ENCODE peak calls at places on chromosomes 1 and 21, in seven cellular contexts. M, X, I, O, Z, E and F are unnamed samples.
A peak's percentile ranks its signal among the peaks of the same experiment; 100 is the strongest.

GRCh38 chr1:172497230-172497629 is 35.7 kb upstream of the SUCO start:
- DNase-seq in M (peak; percentile 47), X (peak; percentile 61), I (peak; percentile 3), O (peak; percentile 39), Z (no peak), E (no peak), F (peak; percentile 4)

GRCh38 chr1:109787845-109788605 is 24.3 kb upstream of the EPS8L3 start:
- DNase-seq in M (no peak), X (no peak), I (no peak), O (no peak), Z (no peak), E (peak; percentile 79), F (no peak)

GRCh38 chr1:59375321-59376220 is 78.7 kb downstream of the FGGY start:
- DNase-seq in M (peak; percentile 90), X (peak; percentile 99), I (no peak), O (peak; percentile 99), Z (no peak), E (no peak), F (peak; percentile 98)

GRCh38 chr1:161215079-161215478 is at the start of gene FCER1G:
- DNase-seq in M (no peak), X (no peak), I (no peak), O (no peak), Z (no peak), E (peak; percentile 91), F (no peak)

GRCh38 chr21:25005388-25005787 is 601.9 kb downstream of the MRPL39 start:
- DNase-seq in M (no peak), X (peak; percentile 9), I (no peak), O (peak; percentile 20), Z (no peak), E (no peak), F (no peak)

GRCh38 chr21:45639206-45640000 is 4.1 kb upstream of the PCBP3 start:
- DNase-seq in M (no peak), X (no peak), I (no peak), O (no peak), Z (no peak), E (no peak), F (peak; percentile 3)

GRCh38 chr1:197307551-197307950 is 39.5 kb downstream of the CRB1 start:
- DNase-seq in M (no peak), X (no peak), I (no peak), O (no peak), Z (no peak), E (no peak), F (no peak)

GRCh38 chr1:52420713-52421112 is 16.3 kb downstream of the PRPF38A start:
- DNase-seq in M (no peak), X (no peak), I (no peak), O (no peak), Z (no peak), E (no peak), F (no peak)

GRCh38 chr1:152735648-152736047 is 22.2 kb upstream of the KPRP start:
- DNase-seq in M (no peak), X (no peak), I (no peak), O (no peak), Z (no peak), E (no peak), F (no peak)

GRCh38 chr1:71087060-71087459 is 6.2 kb upstream of the ZRANB2 start:
- DNase-seq in M (no peak), X (peak; percentile 4), I (no peak), O (no peak), Z (no peak), E (no peak), F (no peak)

GRCh38 chr1:18890704-18891103 is 11.7 kb downstream of the ALDH4A1 start:
- DNase-seq in M (peak; percentile 65), X (no peak), I (no peak), O (peak; percentile 49), Z (no peak), E (no peak), F (peak; percentile 57)

GRCh38 chr1:226223786-226224244 is 351 bp downstream of the MIXL1 start:
- DNase-seq in M (no peak), X (no peak), I (no peak), O (peak; percentile 14), Z (no peak), E (peak; percentile 80), F (peak; percentile 7)

GRCh38 chr1:153616144-153616884 is at the start of gene S100A14:
- DNase-seq in M (no peak), X (peak; percentile 86), I (no peak), O (no peak), Z (no peak), E (peak; percentile 70), F (no peak)

GRCh38 chr1:71656902-71657301 is 576.1 kb upstream of the ZRANB2 start:
- DNase-seq in M (peak; percentile 67), X (no peak), I (no peak), O (no peak), Z (no peak), E (no peak), F (peak; percentile 43)

GRCh38 chr1:2587860-2588571 is 1.4 kb downstream of the PRXL2B start:
- DNase-seq in M (no peak), X (no peak), I (no peak), O (no peak), Z (no peak), E (peak; percentile 88), F (no peak)

GRCh38 chr1:186301448-186301847 is 73.6 kb downstream of the TPR start:
- DNase-seq in M (no peak), X (no peak), I (no peak), O (no peak), Z (no peak), E (no peak), F (no peak)

GRCh38 chr1:170664283-170664827 is 424 bp downstream of the PRRX1 start:
- DNase-seq in M (no peak), X (no peak), I (peak; percentile 38), O (no peak), Z (no peak), E (peak; percentile 67), F (peak; percentile 48)

GRCh38 chr1:170665625-170666024 is 1.7 kb downstream of the PRRX1 start:
- DNase-seq in M (peak; percentile 64), X (no peak), I (no peak), O (no peak), Z (no peak), E (no peak), F (peak; percentile 49)

GRCh38 chr1:170666661-170667060 is 2.7 kb downstream of the PRRX1 start:
- DNase-seq in M (no peak), X (no peak), I (no peak), O (no peak), Z (no peak), E (no peak), F (peak; percentile 44)

GRCh38 chr1:170663441-170664282 is at the start of gene PRRX1:
- DNase-seq in M (peak; percentile 76), X (no peak), I (no peak), O (no peak), Z (no peak), E (no peak), F (peak; percentile 61)

GRCh38 chr1:170664828-170665617 is 1.1 kb downstream of the PRRX1 start:
- DNase-seq in M (peak; percentile 59), X (no peak), I (no peak), O (no peak), Z (no peak), E (no peak), F (peak; percentile 65)
- H3K4me3 ChIP-seq in M (peak overlapping the region; percentile 96), X (peak overlapping the region; percentile 25), I (peak overlapping the region; percentile 47), O (peak overlapping the region; percentile 60), Z (peak overlapping the region; percentile 54), E (no peak overlapping the region), F (peak overlapping the region; percentile 89)

GRCh38 chr1:215789981-215790380 is 222.9 kb downstream of the KCTD3 start:
- DNase-seq in M (no peak), X (no peak), I (no peak), O (no peak), Z (no peak), E (no peak), F (no peak)

GRCh38 chr1:215794151-215794550 is 227.0 kb downstream of the KCTD3 start:
- DNase-seq in M (no peak), X (no peak), I (no peak), O (no peak), Z (no peak), E (no peak), F (no peak)

GRCh38 chr1:215797859-215798258 is 230.8 kb downstream of the KCTD3 start:
- DNase-seq in M (peak; percentile 18), X (no peak), I (no peak), O (no peak), Z (no peak), E (no peak), F (no peak)

DNA sequence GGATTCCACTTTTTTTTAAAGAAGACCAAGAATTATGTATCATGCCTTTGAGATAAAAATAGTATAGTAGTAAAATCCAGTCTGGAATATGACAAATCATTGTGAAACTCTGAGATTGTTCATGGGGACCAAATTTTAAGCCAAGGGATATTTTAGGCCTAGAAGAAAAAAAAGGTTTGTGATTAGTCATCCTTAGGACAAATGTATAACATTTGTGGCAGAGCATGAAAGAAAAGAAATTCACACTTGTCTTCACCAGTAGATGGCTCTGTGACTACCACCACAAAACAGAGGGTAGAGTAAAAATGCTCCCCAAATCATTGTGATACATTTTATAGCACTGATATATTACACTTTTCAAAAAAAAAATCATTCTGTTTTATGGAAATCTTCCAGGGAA is 226.1 kb downstream of the KCTD3 start:
- DNase-seq in M (peak; percentile 95), X (peak; percentile 59), I (peak; percentile 2), O (peak; percentile 44), Z (no peak), E (no peak), F (peak; percentile 51)
- TF ChIP-seq CTCF in M (peak; percentile 55), X (peak; percentile 16), I (peak; percentile 24), O (peak; percentile 46), Z (peak; percentile 30), E (no peak), F (peak; percentile 46)

DNA sequence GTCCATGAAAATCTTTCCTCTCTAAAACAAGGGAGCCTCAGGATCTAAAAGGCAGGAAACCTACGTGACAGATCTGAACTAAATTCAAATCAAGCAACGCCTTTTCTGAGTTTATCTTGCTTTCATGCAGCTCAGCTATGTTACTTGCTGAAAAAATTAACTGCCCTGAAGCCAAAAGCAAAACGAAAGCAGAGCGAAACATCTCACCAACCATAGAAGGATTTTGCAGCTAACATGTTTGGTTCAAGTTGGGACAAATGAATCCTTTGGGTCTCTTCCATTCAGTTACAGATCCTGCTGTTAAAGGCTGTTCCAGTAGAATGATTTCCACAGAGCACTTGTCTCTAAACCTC is 488 bp downstream of the SLC2A5 start:
- DNase-seq in M (peak; percentile 70), X (peak; percentile 45), I (no peak), O (no peak), Z (no peak), E (no peak), F (peak; percentile 16)
- H3K4me3 ChIP-seq in M (peak overlapping the region; percentile 23), X (no peak overlapping the region), I (no peak overlapping the region), O (no peak overlapping the region), Z (no peak overlapping the region), E (peak overlapping the region; percentile 13), F (no peak overlapping the region)

GRCh38 chr1:14570514-14570913 is 28.0 kb upstream of the KAZN start:
- DNase-seq in M (peak; percentile 5), X (peak; percentile 2), I (no peak), O (no peak), Z (no peak), E (no peak), F (no peak)

GRCh38 chr1:14568716-14569115 is 29.8 kb upstream of the KAZN start:
- DNase-seq in M (no peak), X (no peak), I (no peak), O (no peak), Z (no peak), E (no peak), F (no peak)

GRCh38 chr1:14576155-14576554 is 22.3 kb upstream of the KAZN start:
- DNase-seq in M (no peak), X (no peak), I (no peak), O (no peak), Z (no peak), E (no peak), F (no peak)

GRCh38 chr1:14572861-14573260 is 25.6 kb upstream of the KAZN start:
- DNase-seq in M (no peak), X (no peak), I (no peak), O (no peak), Z (no peak), E (no peak), F (no peak)

GRCh38 chr1:14571810-14572767 is 26.4 kb upstream of the KAZN start:
- DNase-seq in M (peak; percentile 4), X (no peak), I (no peak), O (peak; percentile 3), Z (no peak), E (no peak), F (no peak)
- TF ChIP-seq CTCF in M (peak; percentile 29), X (no peak), I (no peak), O (peak; percentile 32), Z (no peak), E (no peak), F (peak; percentile 32)